ENCODE peak calls at places on chromosomes 16 and 17, in six cellular contexts. G, O, P, E, T and J are unnamed samples.

GRCh38 chr17:82767041-82767754 is 15.3 kb downstream of the TBCD start:
- DNase-seq in G (no peak), T (no peak), E (peak; percentile 55), O (peak; percentile 67), P (no peak), J (peak; percentile 68)

GRCh38 chr17:63335818-63336217 is 110.3 kb downstream of the CYB561 start:
- DNase-seq in E (no peak), P (no peak), O (no peak), G (no peak), T (no peak), J (no peak)

GRCh38 chr16:66701061-66701460 is 4.5 kb upstream of the CMTM4 start:
- DNase-seq in T (no peak), G (no peak), O (no peak), E (no peak), P (no peak), J (no peak)

GRCh38 chr17:61461967-61462733 is 9.9 kb downstream of the TBX4 start:
- DNase-seq in O (peak; percentile 52), P (no peak), G (no peak), T (no peak), E (no peak), J (peak; percentile 19)

GRCh38 chr16:22417019-22417418 is 42.6 kb upstream of the CDR2 start:
- DNase-seq in T (no peak), P (no peak), E (no peak), G (no peak), O (no peak), J (no peak)

GRCh38 chr17:48994548-48995331 is 2.4 kb upstream of the IGF2BP1 start:
- DNase-seq in G (no peak), T (no peak), O (no peak), E (no peak), P (no peak), J (no peak)

GRCh38 chr17:40124279-40125141 is 2.7 kb downstream of the MSL1 start:
- DNase-seq in G (no peak), O (peak; percentile 46), E (no peak), P (no peak), T (no peak), J (peak; percentile 26)

GRCh38 chr16:65769776-65770438 is 596.6 kb upstream of the CDH5 start:
- DNase-seq in T (no peak), O (no peak), G (no peak), E (no peak), P (no peak), J (no peak)

GRCh38 chr17:79871131-79871530 is 31.9 kb upstream of the CBX4 start:
- DNase-seq in P (no peak), G (no peak), T (no peak), E (no peak), O (no peak), J (no peak)

GRCh38 chr17:17572010-17572785 is 19.3 kb downstream of the PEMT start:
- DNase-seq in G (no peak), E (no peak), P (no peak), O (no peak), T (no peak), J (no peak)

GRCh38 chr17:348692-349425 is 3.7 kb downstream of the RPH3AL start:
- DNase-seq in G (no peak), T (no peak), P (no peak), O (no peak), E (peak; percentile 13), J (peak; percentile 32)

GRCh38 chr17:36608794-36609497 is 7.6 kb downstream of the MRM1 start:
- DNase-seq in T (peak; percentile 60), G (peak; percentile 73), P (no peak), E (peak; percentile 82), O (peak; percentile 49), J (peak; percentile 80)

GRCh38 chr16:64964126-64964540 is 157.7 kb downstream of the CDH11 start:
- DNase-seq in G (no peak), T (no peak), P (peak; percentile 69), O (peak; percentile 68), E (peak; percentile 67), J (peak; percentile 76)

GRCh38 chr17:70603226-70603625 is 433.9 kb downstream of the KCNJ2 start:
- DNase-seq in T (no peak), E (no peak), G (no peak), O (no peak), P (no peak), J (no peak)

GRCh38 chr16:87000007-87000406 is 317.2 kb downstream of the C16orf95 start:
- DNase-seq in E (no peak), T (no peak), O (no peak), P (no peak), G (no peak), J (no peak)

GRCh38 chr17:18101828-18102227 is 6.7 kb upstream of the MYO15A start:
- DNase-seq in T (no peak), P (no peak), G (no peak), O (no peak), E (no peak), J (no peak)

GRCh38 chr16:79370736-79371135 is 229.8 kb downstream of the MAF start:
- DNase-seq in P (no peak), E (no peak), T (no peak), O (no peak), G (no peak), J (no peak)

GRCh38 chr16:11208916-11209665 is 46.9 kb downstream of the SOCS1 start:
- DNase-seq in P (no peak), G (no peak), T (no peak), E (peak; percentile 11), O (peak; percentile 37), J (peak; percentile 93)

GRCh38 chr16:64453643-64454042 is 668.2 kb downstream of the CDH11 start:
- DNase-seq in P (no peak), G (no peak), O (no peak), T (no peak), E (no peak), J (no peak)

GRCh38 chr16:912322-912683 is 58.5 kb downstream of the LMF1 start:
- DNase-seq in O (no peak), G (no peak), P (no peak), T (no peak), E (no peak), J (no peak)

GRCh38 chr17:78120971-78121800 is 7.4 kb downstream of the TMC6 start:
- DNase-seq in E (no peak), O (no peak), G (peak; percentile 55), T (no peak), P (no peak), J (no peak)

GRCh38 chr17:80991645-80992076 is at the start of gene CHMP6:
- DNase-seq in E (peak; percentile 67), T (peak; percentile 83), P (no peak), O (peak; percentile 85), G (peak; percentile 92), J (peak; percentile 77)

GRCh38 chr17:57663326-57664070 is 81.6 kb downstream of the CCDC182 start:
- DNase-seq in T (peak; percentile 15), P (no peak), G (no peak), E (peak; percentile 11), O (peak; percentile 12), J (no peak)

GRCh38 chr17:44438634-44439033 is 49.2 kb upstream of the ITGA2B start:
- DNase-seq in O (no peak), E (peak; percentile 11), T (no peak), P (no peak), G (peak; percentile 67), J (no peak)

GRCh38 chr17:80082403-80083135 is 18.8 kb upstream of the GAA start:
- DNase-seq in G (peak; percentile 75), T (peak; percentile 68), P (peak; percentile 53), E (peak; percentile 80), O (peak; percentile 81), J (peak; percentile 75)

GRCh38 chr16:79182618-79183017 is 417.9 kb downstream of the MAF start:
- DNase-seq in E (peak; percentile 52), P (no peak), G (no peak), O (peak; percentile 41), T (no peak), J (no peak)

GRCh38 chr16:50480206-50480605 is 68.0 kb upstream of the NKD1 start:
- DNase-seq in P (no peak), G (no peak), E (no peak), T (no peak), O (no peak), J (no peak)

GRCh38 chr16:88624481-88624880 is 13.9 kb upstream of the IL17C start:
- DNase-seq in T (no peak), E (no peak), O (no peak), P (no peak), G (no peak), J (no peak)

GRCh38 chr17:82230627-82231311 is 1.9 kb downstream of the SLC16A3 start:
- DNase-seq in T (peak; percentile 92), E (peak; percentile 84), P (no peak), O (peak; percentile 95), G (peak; percentile 97), J (peak; percentile 54)

GRCh38 chr17:16974569-16975265 is 2.8 kb upstream of the TNFRSF13B start:
- DNase-seq in T (no peak), G (no peak), P (no peak), E (no peak), O (no peak), J (peak; percentile 34)

GRCh38 chr17:52157161-52157560 is 1.4 kb downstream of the CA10 start:
- DNase-seq in G (no peak), O (no peak), E (no peak), T (no peak), P (no peak), J (no peak)

GRCh38 chr16:17529982-17530760 is 59.4 kb upstream of the XYLT1 start:
- DNase-seq in T (no peak), O (no peak), E (no peak), P (no peak), G (no peak), J (no peak)

GRCh38 chr16:79510879-79511278 is 89.7 kb downstream of the MAF start:
- DNase-seq in P (no peak), T (no peak), E (no peak), O (no peak), G (peak; percentile 24), J (no peak)

GRCh38 chr17:75558666-75559530 is 28.7 kb upstream of the MYO15B start:
- DNase-seq in G (peak; percentile 51), T (no peak), O (no peak), E (no peak), P (no peak), J (no peak)
- H3K4me3 ChIP-seq in G (no peak overlapping the region), T (no peak overlapping the region), O (no peak overlapping the region), E (no peak overlapping the region), P (no peak overlapping the region), J (no peak overlapping the region)

GRCh38 chr16:53449816-53450517 is 15.7 kb downstream of the RBL2 start:
- DNase-seq in O (no peak), T (no peak), G (no peak), P (no peak), E (no peak), J (peak; percentile 51)
- H3K4me3 ChIP-seq in O (no peak overlapping the region), T (no peak overlapping the region), G (no peak overlapping the region), P (no peak overlapping the region), E (no peak overlapping the region), J (no peak overlapping the region)

GRCh38 chr16:85082553-85083050 is 29.7 kb downstream of the CIBAR2 start:
- DNase-seq in T (no peak), O (no peak), P (no peak), G (peak; percentile 56), E (no peak), J (no peak)
- H3K4me3 ChIP-seq in T (no peak overlapping the region), O (no peak overlapping the region), P (no peak overlapping the region), G (no peak overlapping the region), E (no peak overlapping the region), J (no peak overlapping the region)

DNA sequence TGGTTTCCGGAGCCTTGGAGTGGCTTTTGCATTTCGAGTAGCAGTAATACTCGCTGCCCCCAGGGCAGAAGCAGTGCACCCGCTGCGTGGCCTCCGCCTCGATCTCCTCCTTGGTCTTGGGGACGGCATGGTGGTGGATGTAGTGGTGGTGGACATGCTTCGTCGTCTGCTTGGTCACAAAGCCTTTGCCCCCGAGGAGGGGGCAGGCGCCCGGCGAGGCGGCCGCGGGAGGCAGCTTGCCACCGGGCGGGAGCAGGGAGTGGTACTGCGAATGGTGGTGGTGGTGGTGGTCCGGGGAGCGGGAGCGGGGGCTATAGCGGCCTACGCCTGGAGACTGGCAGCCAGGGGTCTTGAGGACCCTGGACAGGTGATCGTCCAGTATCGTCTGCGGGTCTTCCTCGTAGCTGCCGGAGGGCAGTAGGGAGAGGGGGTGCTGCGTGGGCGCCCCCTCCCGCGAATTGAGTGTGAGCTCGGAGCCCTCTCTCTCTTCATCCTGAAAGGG is 24.1 kb downstream of the AXIN2 start:
- DNase-seq in P (no peak), O (no peak), G (no peak), E (no peak), T (no peak), J (no peak)
- H3K4me3 ChIP-seq in P (no peak overlapping the region), O (no peak overlapping the region), G (no peak overlapping the region), E (no peak overlapping the region), T (no peak overlapping the region), J (no peak overlapping the region)